ENCODE peak calls at places on chromosomes 6 and 20, in four cellular contexts. F, P, K and J are unnamed samples.

GRCh38 chr6:122751291-122751690 is 28.2 kb upstream of the FABP7 start:
- DNase-seq in P (no peak), F (no peak), K (no peak), J (no peak)

GRCh38 chr6:122839477-122839876 is 50.4 kb downstream of the SMPDL3A start:
- DNase-seq in F (no peak), P (peak; percentile 41), K (no peak), J (no peak)

GRCh38 chr20:31987744-31988143 is 19.8 kb downstream of the XKR7 start:
- DNase-seq in P (no peak), K (no peak), F (no peak), J (no peak)

GRCh38 chr6:96015321-96015790 is 418 bp upstream of the FUT9 start:
- DNase-seq in F (peak; percentile 16), K (peak; percentile 50), P (no peak), J (no peak)

GRCh38 chr20:50395258-50395729 is 114.9 kb upstream of the PTPN1 start:
- DNase-seq in P (no peak), F (peak; percentile 97), K (peak; percentile 94), J (no peak)

GRCh38 chr20:52313335-52313963 is 121.9 kb upstream of the ZFP64 start:
- DNase-seq in P (no peak), F (no peak), K (no peak), J (peak; percentile 2)

GRCh38 chr20:9388160-9388825 is 126.1 kb upstream of the LAMP5 start:
- DNase-seq in F (no peak), K (no peak), P (no peak), J (no peak)

GRCh38 chr20:5835234-5835845 is 85.1 kb downstream of the SHLD1 start:
- DNase-seq in P (no peak), K (no peak), F (peak; percentile 55), J (no peak)

GRCh38 chr6:161406633-161407032 is 132.8 kb upstream of the AGPAT4 start:
- DNase-seq in P (no peak), K (no peak), F (no peak), J (no peak)

GRCh38 chr6:63589955-63590411 is 17.7 kb downstream of the LOC128125822 start:
- DNase-seq in F (no peak), P (no peak), K (no peak), J (no peak)

GRCh38 chr6:165117121-165117520 is 192.3 kb downstream of the C6orf118 start:
- DNase-seq in F (no peak), P (no peak), K (no peak), J (no peak)

GRCh38 chr6:165117806-165118205 is 191.6 kb downstream of the C6orf118 start:
- DNase-seq in F (no peak), K (no peak), P (no peak), J (no peak)

GRCh38 chr6:165119231-165120020 is 190.0 kb downstream of the C6orf118 start:
- DNase-seq in K (no peak), P (no peak), F (no peak), J (no peak)

GRCh38 chr6:165118736-165119135 is 190.7 kb downstream of the C6orf118 start:
- DNase-seq in P (no peak), F (no peak), K (no peak), J (no peak)
- H3K9me3 ChIP-seq in P (no peaks in the 10 kb centered on the region), F (peaks cover 7% of the 10 kb centered on the region), K (no peaks in the 10 kb centered on the region), J (peaks cover 45% of the 10 kb centered on the region)

GRCh38 chr20:48364055-48364454 is 463.7 kb downstream of the PREX1 start:
- DNase-seq in K (no peak), P (no peak), F (no peak), J (no peak)
- H3K9me3 ChIP-seq in K (no peaks in the 10 kb centered on the region), P (no peaks in the 10 kb centered on the region), F (no peaks in the 10 kb centered on the region), J (no peaks in the 10 kb centered on the region)

GRCh38 chr6:167662104-167662880 is 164.4 kb upstream of the AFDN start:
- DNase-seq in P (no peak), K (no peak), F (no peak), J (no peak)

GRCh38 chr6:167665698-167666380 is 160.9 kb upstream of the AFDN start:
- DNase-seq in P (no peak), K (no peak), F (no peak), J (no peak)

GRCh38 chr6:167662881-167663205 is 163.9 kb upstream of the AFDN start:
- DNase-seq in F (no peak), K (no peak), P (no peak), J (no peak)

GRCh38 chr6:167664678-167665445 is 161.8 kb upstream of the AFDN start:
- DNase-seq in F (no peak), K (no peak), P (no peak), J (no peak)

DNA sequence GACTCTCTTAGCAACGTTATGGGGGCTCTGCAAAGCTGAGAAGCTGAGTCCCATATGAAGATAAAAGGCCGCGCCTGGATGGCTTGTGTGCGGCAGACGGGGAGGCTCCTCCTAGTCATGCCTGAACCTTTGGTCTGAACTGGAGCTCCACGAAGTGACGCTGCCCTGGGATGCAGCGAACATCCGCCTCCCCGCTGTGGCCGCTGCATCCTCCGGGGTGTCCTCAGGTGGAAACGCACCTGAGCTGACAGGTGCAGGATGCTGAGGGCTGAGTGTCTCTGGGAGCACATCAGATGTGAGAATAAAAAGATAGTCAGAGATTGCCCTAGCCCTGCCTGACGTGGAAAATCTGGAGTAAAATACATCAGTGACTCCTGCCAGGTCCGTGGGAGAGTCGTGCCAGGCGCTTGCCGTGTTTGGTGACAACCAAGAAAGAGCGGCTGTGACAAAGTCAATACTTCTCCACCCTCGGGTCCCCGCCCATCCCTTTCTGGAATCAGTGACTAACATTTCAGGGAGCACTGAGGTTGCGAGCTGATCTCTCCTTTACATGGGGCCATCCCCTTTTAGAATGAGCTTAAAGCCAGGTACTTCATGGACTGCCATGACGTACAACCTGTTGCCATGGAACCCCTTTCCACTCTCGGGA is 162.8 kb upstream of the AFDN start:
- DNase-seq in K (no peak), F (no peak), P (no peak), J (peak; percentile 59)
- H3K9me3 ChIP-seq in K (no peaks in the 10 kb centered on the region), F (no peaks in the 10 kb centered on the region), P (no peaks in the 10 kb centered on the region), J (no peaks in the 10 kb centered on the region)

GRCh38 chr6:131054392-131055250 is 8.4 kb downstream of the EPB41L2 start:
- DNase-seq in K (no peak), F (no peak), P (peak; percentile 25), J (no peak)

GRCh38 chr6:131051316-131051715 is 11.7 kb downstream of the EPB41L2 start:
- DNase-seq in P (no peak), K (no peak), F (no peak), J (no peak)

GRCh38 chr6:131049515-131050081 is 13.4 kb downstream of the EPB41L2 start:
- DNase-seq in F (no peak), P (no peak), K (no peak), J (no peak)

GRCh38 chr6:131058236-131058635 is 4.8 kb downstream of the EPB41L2 start:
- DNase-seq in F (no peak), K (no peak), P (no peak), J (no peak)

GRCh38 chr6:131053546-131054240 is 9.4 kb downstream of the EPB41L2 start:
- DNase-seq in K (no peak), P (no peak), F (no peak), J (no peak)
- H3K9me3 ChIP-seq in K (peaks cover 10% of the 10 kb centered on the region), P (peaks cover 49% of the 10 kb centered on the region), F (peaks cover 26% of the 10 kb centered on the region), J (peaks cover 27% of the 10 kb centered on the region)

GRCh38 chr6:168517742-168518347 is 76.9 kb downstream of the SMOC2 start:
- DNase-seq in P (no peak), K (no peak), F (no peak), J (no peak)

GRCh38 chr6:168513766-168514165 is 72.8 kb downstream of the SMOC2 start:
- DNase-seq in K (no peak), F (no peak), P (no peak), J (no peak)

GRCh38 chr6:168515376-168515775 is 74.4 kb downstream of the SMOC2 start:
- DNase-seq in K (no peak), P (no peak), F (no peak), J (no peak)

GRCh38 chr6:168516941-168517741 is 76.2 kb downstream of the SMOC2 start:
- DNase-seq in F (no peak), P (no peak), K (peak; percentile 77), J (no peak)

GRCh38 chr6:168514216-168514615 is 73.2 kb downstream of the SMOC2 start:
- DNase-seq in P (no peak), K (no peak), F (peak; percentile 81), J (no peak)
- H3K9me3 ChIP-seq in P (peaks cover 3% of the 10 kb centered on the region), K (no peaks in the 10 kb centered on the region), F (no peaks in the 10 kb centered on the region), J (no peaks in the 10 kb centered on the region)

GRCh38 chr20:46501337-46501942 is 11.9 kb downstream of the ZNF334 start:
- DNase-seq in P (no peak), F (no peak), K (no peak), J (no peak)
- H3K9me3 ChIP-seq in P (no peaks in the 10 kb centered on the region), F (peaks cover 24% of the 10 kb centered on the region), K (peaks cover 14% of the 10 kb centered on the region), J (peaks cover 43% of the 10 kb centered on the region)

DNA sequence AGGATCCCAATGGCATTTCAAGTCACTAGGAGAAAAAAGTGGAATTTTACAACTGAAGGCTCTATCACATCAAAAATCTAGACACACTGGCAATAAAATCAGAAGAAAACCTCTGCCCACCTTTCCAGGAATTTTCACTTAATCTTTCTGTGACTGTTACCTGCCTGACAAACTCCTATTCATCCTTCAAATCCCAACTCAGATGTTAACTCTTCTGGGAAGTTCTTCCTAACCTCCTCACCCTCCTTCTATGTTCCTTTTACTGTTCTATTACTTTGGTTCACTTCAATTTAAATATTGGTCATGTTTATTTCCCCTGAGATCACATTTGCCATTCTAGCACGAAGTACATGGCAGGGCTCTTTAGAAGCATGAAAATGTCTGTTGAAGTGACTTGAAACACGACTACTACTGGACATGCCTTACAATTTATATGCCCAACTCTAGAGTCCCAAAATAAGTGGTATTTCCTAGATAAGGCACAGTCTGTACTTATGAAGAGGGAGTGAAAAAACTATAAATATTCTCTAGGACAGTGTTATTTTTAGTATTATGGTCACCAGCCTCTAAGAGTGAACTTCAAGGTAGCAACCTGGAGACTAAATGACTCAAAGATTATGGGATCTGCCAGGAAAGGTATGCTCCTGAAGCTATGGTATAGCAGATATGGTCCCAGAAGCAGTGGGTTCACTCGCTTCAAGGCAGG is 17.1 kb downstream of the CHD6 start:
- DNase-seq in F (no peak), K (no peak), P (no peak), J (no peak)
- H3K9me3 ChIP-seq in F (peaks cover 36% of the 10 kb centered on the region), K (peaks cover 4% of the 10 kb centered on the region), P (peaks cover 52% of the 10 kb centered on the region), J (peaks cover 51% of the 10 kb centered on the region)

GRCh38 chr20:56308036-56308435 is 50.7 kb upstream of the FAM210B start:
- DNase-seq in F (no peak), P (no peak), K (no peak), J (no peak)
- H3K9me3 ChIP-seq in F (no peaks in the 10 kb centered on the region), P (no peaks in the 10 kb centered on the region), K (peaks cover 2% of the 10 kb centered on the region), J (no peaks in the 10 kb centered on the region)

DNA sequence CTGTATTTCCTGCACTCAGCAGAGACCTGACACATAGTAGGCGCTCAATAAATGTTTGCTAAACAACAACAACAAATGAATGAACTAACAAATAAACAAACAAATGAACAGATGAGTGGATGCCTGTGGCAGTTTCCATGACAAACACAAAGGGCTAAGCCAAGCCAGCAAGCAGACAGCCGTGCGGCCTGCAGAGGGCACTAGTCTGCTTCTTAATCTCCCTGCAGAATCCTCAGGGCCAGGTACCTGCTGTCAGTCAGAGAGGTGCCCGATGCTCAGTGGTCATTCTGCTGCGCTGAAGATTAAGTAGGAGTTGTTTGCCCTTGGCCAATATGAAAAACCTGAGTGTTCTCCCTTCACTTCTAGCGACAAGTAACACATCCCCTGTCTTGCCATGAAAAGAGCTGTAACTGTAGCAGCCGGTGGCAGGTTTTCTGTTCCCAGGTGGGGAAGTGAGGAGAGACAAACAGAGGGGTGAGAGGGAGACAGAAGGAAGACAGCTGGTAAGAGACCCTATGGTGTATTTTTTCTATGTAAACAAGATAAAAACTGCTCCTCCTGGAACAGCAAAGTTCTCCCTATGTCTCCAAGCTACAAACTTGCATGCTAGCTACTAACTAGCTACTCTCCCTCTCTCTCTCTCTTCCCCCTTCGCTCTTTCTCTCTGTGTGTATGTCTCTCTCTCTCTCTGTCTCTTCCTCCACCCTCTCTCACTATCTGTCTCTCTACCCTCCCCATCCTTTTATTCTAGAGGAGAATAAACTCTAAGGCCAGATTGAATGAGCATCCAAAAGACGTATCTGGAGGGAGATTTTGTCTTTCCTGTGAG is at the start of gene MC3R:
- DNase-seq in K (no peak), F (no peak), P (peak; percentile 40), J (peak; percentile 51)
- H3K9me3 ChIP-seq in K (no peaks in the 10 kb centered on the region), F (no peaks in the 10 kb centered on the region), P (no peaks in the 10 kb centered on the region), J (no peaks in the 10 kb centered on the region)